ENCODE peak calls at places on chromosomes 12 and 14, in eight cellular contexts. S is astrocyte of the cerebellum; U is COLO829; W is activated CD8-positive, alpha-beta memory T cell treated with anti-CD3 and anti-CD28 coated beads for 24 hours; N is EL; Z is nephron progenitor cell; A is OCI-M1; M is cardiac septum. D is an unnamed sample.

GRCh38 chr12:57173089-57173488 is 25.7 kb upstream of the LRP1-AS start:
- DNase-seq in S (no peak), U (no peak), W (no peak), N (peak; percentile 23), Z (peak; percentile 45), A (peak; percentile 44), M (no peak), D (no peak)

GRCh38 chr12:107356266-107356936 is 263.1 kb upstream of the CRY1 start:
- DNase-seq in S (peak; percentile 71), U (no peak), W (no peak), N (peak; percentile 76), Z (no peak), A (no peak), M (no peak), D (no peak)

GRCh38 chr14:51094282-51094821 is 553 bp downstream of the TRIM9 start:
- DNase-seq in S (no peak), U (no peak), W (peak; percentile 78), N (peak; percentile 16), Z (peak; percentile 32), A (no peak), M (peak; percentile 78), D (no peak)

GRCh38 chr12:32444895-32445294 is 45.5 kb downstream of the FGD4 start:
- DNase-seq in S (peak; percentile 87), U (peak; percentile 41), W (no peak), N (peak; percentile 86), Z (no peak), A (no peak), M (no peak), D (no peak)

GRCh38 chr12:126668538-126668937 is 1598.4 kb upstream of the TMEM132C start:
- DNase-seq in S (peak; percentile 64), U (no peak), W (no peak), N (peak; percentile 26), Z (no peak), A (no peak), M (no peak), D (no peak)

GRCh38 chr14:104290756-104291122 is 152.4 kb downstream of the KIF26A start:
- DNase-seq in S (no peak), U (no peak), W (no peak), N (no peak), Z (no peak), A (no peak), M (peak; percentile 20), D (no peak)

GRCh38 chr12:92065018-92065499 is 80.6 kb downstream of the BTG1 start:
- DNase-seq in S (no peak), U (no peak), W (no peak), N (no peak), Z (no peak), A (no peak), M (no peak), D (no peak)

GRCh38 chr12:2160043-2160442 is 107.3 kb downstream of the CACNA1C start:
- DNase-seq in S (no peak), U (no peak), W (no peak), N (no peak), Z (no peak), A (no peak), M (no peak), D (no peak)

GRCh38 chr12:110913119-110914056 is 7.0 kb downstream of the MYL2 start:
- DNase-seq in S (no peak), U (no peak), W (no peak), N (no peak), Z (no peak), A (peak; percentile 5), M (no peak), D (no peak)

D was measured in heart left ventricle.